ENCODE peak calls at places on chromosomes 3 and 15, in seven cellular contexts. W, V, L, X, K, M and Q are unnamed samples.

GRCh38 chr3:113242091-113242581 is 30.8 kb downstream of the BOC start:
- DNase-seq in W (no peak), V (no peak), L (peak; percentile 46), X (no peak), K (peak; percentile 62), M (peak; percentile 26), Q (no peak)

GRCh38 chr3:28022916-28023315 is 218.5 kb upstream of the CMC1 start:
- DNase-seq in W (no peak), V (no peak), L (no peak), X (no peak), K (no peak), M (no peak), Q (peak; percentile 46)

GRCh38 chr3:38227989-38228388 is 37.6 kb upstream of the SLC22A13 start:
- DNase-seq in W (no peak), V (no peak), L (peak; percentile 83), X (no peak), K (peak; percentile 20), M (peak; percentile 80), Q (peak; percentile 36)

GRCh38 chr15:101618861-101619614 is 33.1 kb downstream of the TM2D3 start:
- DNase-seq in W (no peak), V (no peak), L (no peak), X (no peak), K (no peak), M (no peak), Q (no peak)

GRCh38 chr3:50430950-50431435 is 71.7 kb upstream of the TMEM115 start:
- DNase-seq in W (no peak), V (no peak), L (no peak), X (no peak), K (no peak), M (no peak), Q (no peak)

GRCh38 chr15:60928987-60929386 is 300.1 kb downstream of the RORA start:
- DNase-seq in W (no peak), V (no peak), L (no peak), X (no peak), K (no peak), M (no peak), Q (no peak)

GRCh38 chr3:126342991-126343661 is 14.1 kb downstream of the KLF15 start:
- DNase-seq in W (no peak), V (peak; percentile 3), L (peak; percentile 42), X (peak; percentile 47), K (no peak), M (no peak), Q (no peak)

GRCh38 chr3:20511863-20512262 is 325.9 kb upstream of the SGO1 start:
- DNase-seq in W (no peak), V (no peak), L (peak; percentile 82), X (no peak), K (peak; percentile 55), M (peak; percentile 75), Q (peak; percentile 62)

GRCh38 chr15:78061963-78062427 is 15.5 kb downstream of the TBC1D2B start:
- DNase-seq in W (no peak), V (no peak), L (peak; percentile 56), X (no peak), K (no peak), M (peak; percentile 48), Q (no peak)

GRCh38 chr3:70383360-70383831 is 71.0 kb upstream of the MDFIC2 start:
- DNase-seq in W (no peak), V (no peak), L (no peak), X (no peak), K (no peak), M (no peak), Q (peak; percentile 4)

GRCh38 chr15:40229956-40230355 is 8.9 kb upstream of the PAK6 start:
- DNase-seq in W (no peak), V (no peak), L (no peak), X (no peak), K (no peak), M (no peak), Q (no peak)

GRCh38 chr3:144437989-144438388 is 466.4 kb downstream of the DIPK2A start:
- DNase-seq in W (no peak), V (no peak), L (no peak), X (no peak), K (no peak), M (no peak), Q (no peak)

GRCh38 chr3:25426408-25426807 is 1.7 kb upstream of the RARB start:
- DNase-seq in W (no peak), V (no peak), L (no peak), X (no peak), K (no peak), M (no peak), Q (no peak)

GRCh38 chr15:26083457-26084350 is 220.6 kb upstream of the ATP10A start:
- DNase-seq in W (no peak), V (no peak), L (no peak), X (no peak), K (no peak), M (no peak), Q (no peak)

GRCh38 chr3:42667523-42668402 is 14.3 kb downstream of the ZBTB47 start:
- DNase-seq in W (no peak), V (no peak), L (no peak), X (peak; percentile 46), K (no peak), M (no peak), Q (no peak)

GRCh38 chr3:23952646-23953045 is 7.6 kb downstream of the NR1D2 start:
- DNase-seq in W (no peak), V (no peak), L (no peak), X (no peak), K (no peak), M (peak; percentile 54), Q (no peak)

GRCh38 chr3:134879991-134880390 is 84.9 kb downstream of the EPHB1 start:
- DNase-seq in W (no peak), V (no peak), L (no peak), X (no peak), K (no peak), M (no peak), Q (no peak)

GRCh38 chr15:81774309-81774708 is 271.5 kb downstream of the MEX3B start:
- DNase-seq in W (no peak), V (no peak), L (no peak), X (no peak), K (no peak), M (no peak), Q (no peak)